ENCODE peak calls at places on chromosome 2, in five cellular contexts. One of them, this sample, is unnamed.

GRCh38 chr2:59249441-59250330 is 1008.6 kb upstream of the FANCL start:
- DNase-seq in mesenchymal stem cell: no peak
- DNase-seq in IMR-90: no peak
- DNase-seq in H9: no peak
- DNase-seq in H1: no peak
- DNase-seq in this sample: peak; percentile 30

GRCh38 chr2:38742797-38743559 is 8.2 kb downstream of the SRSF7 start:
- DNase-seq in H1: no peak
- DNase-seq in IMR-90: no peak
- DNase-seq in H9: no peak
- DNase-seq in mesenchymal stem cell: peak; percentile 37
- DNase-seq in this sample: no peak

GRCh38 chr2:241282553-241282952 is 32.9 kb downstream of the HDLBP start:
- DNase-seq in H9: no peak
- DNase-seq in mesenchymal stem cell: no peak
- DNase-seq in H1: no peak
- DNase-seq in IMR-90: no peak
- DNase-seq in this sample: no peak

GRCh38 chr2:236284208-236284607 is 20.0 kb upstream of the ASB18 start:
- DNase-seq in IMR-90: no peak
- DNase-seq in H9: no peak
- DNase-seq in mesenchymal stem cell: no peak
- DNase-seq in H1: no peak
- DNase-seq in this sample: no peak

GRCh38 chr2:176297067-176297466 is 27.8 kb downstream of the MTX2 start:
- DNase-seq in H9: no peak
- DNase-seq in IMR-90: no peak
- DNase-seq in H1: no peak
- DNase-seq in mesenchymal stem cell: peak; percentile 8
- DNase-seq in this sample: no peak

GRCh38 chr2:48531141-48531648 is 1.2 kb downstream of the STON1 start:
- DNase-seq in H9: no peak
- DNase-seq in IMR-90: peak; percentile 68
- DNase-seq in H1: no peak
- DNase-seq in mesenchymal stem cell: peak; percentile 99
- DNase-seq in this sample: peak; percentile 42

GRCh38 chr2:168320267-168320666 is 72.9 kb upstream of the STK39 start:
- DNase-seq in IMR-90: no peak
- DNase-seq in H1: no peak
- DNase-seq in mesenchymal stem cell: no peak
- DNase-seq in H9: no peak
- DNase-seq in this sample: no peak

GRCh38 chr2:62149708-62150107 is 46.2 kb upstream of the B3GNT2 start:
- DNase-seq in H1: no peak
- DNase-seq in IMR-90: peak; percentile 96
- DNase-seq in mesenchymal stem cell: peak; percentile 90
- DNase-seq in H9: no peak
- DNase-seq in this sample: no peak

GRCh38 chr2:138536302-138536701 is 34.7 kb downstream of the SPOPL start:
- DNase-seq in H9: peak; percentile 37
- DNase-seq in IMR-90: no peak
- DNase-seq in H1: no peak
- DNase-seq in mesenchymal stem cell: no peak
- DNase-seq in this sample: no peak

GRCh38 chr2:95260028-95261023 is 13.9 kb upstream of the PROM2 start:
- DNase-seq in H1: no peak
- DNase-seq in mesenchymal stem cell: no peak
- DNase-seq in IMR-90: peak; percentile 7
- DNase-seq in H9: no peak
- DNase-seq in this sample: no peak

GRCh38 chr2:136135924-136136906 is 18.3 kb upstream of the CXCR4 start:
- DNase-seq in H9: no peak
- DNase-seq in mesenchymal stem cell: no peak
- DNase-seq in H1: no peak
- DNase-seq in IMR-90: no peak
- DNase-seq in this sample: no peak

GRCh38 chr2:108787209-108787558 is 613 bp downstream of the CCDC138 start:
- DNase-seq in H1: no peak
- DNase-seq in H9: no peak
- DNase-seq in mesenchymal stem cell: no peak
- DNase-seq in IMR-90: no peak
- DNase-seq in this sample: peak; percentile 2

GRCh38 chr2:189102735-189103134 is 76.8 kb downstream of the COL5A2 start:
- DNase-seq in IMR-90: no peak
- DNase-seq in H9: no peak
- DNase-seq in mesenchymal stem cell: no peak
- DNase-seq in H1: no peak
- DNase-seq in this sample: no peak

GRCh38 chr2:8525582-8526402 is 156.1 kb upstream of the ID2 start:
- DNase-seq in mesenchymal stem cell: peak; percentile 18
- DNase-seq in H9: peak; percentile 68
- DNase-seq in H1: no peak
- DNase-seq in IMR-90: peak; percentile 12
- DNase-seq in this sample: no peak

GRCh38 chr2:148720501-148720998 is 76.0 kb downstream of the EPC2 start:
- DNase-seq in H1: no peak
- DNase-seq in mesenchymal stem cell: no peak
- DNase-seq in H9: no peak
- DNase-seq in IMR-90: peak; percentile 57
- DNase-seq in this sample: no peak

GRCh38 chr2:108492364-108492763 is 41.9 kb upstream of the LIMS1 start:
- DNase-seq in IMR-90: peak; percentile 94
- DNase-seq in H1: no peak
- DNase-seq in mesenchymal stem cell: peak; percentile 98
- DNase-seq in H9: no peak
- DNase-seq in this sample: no peak

GRCh38 chr2:99425022-99425421 is 64.8 kb downstream of the REV1 start:
- DNase-seq in IMR-90: peak; percentile 86
- DNase-seq in mesenchymal stem cell: peak; percentile 77
- DNase-seq in H9: no peak
- DNase-seq in H1: no peak
- DNase-seq in this sample: no peak

GRCh38 chr2:241640165-241640795 is 2.8 kb downstream of the ATG4B start:
- DNase-seq in H9: no peak
- DNase-seq in H1: no peak
- DNase-seq in IMR-90: no peak
- DNase-seq in mesenchymal stem cell: no peak
- DNase-seq in this sample: no peak

GRCh38 chr2:190882327-190882766 is 1.7 kb downstream of the GLS start:
- DNase-seq in mesenchymal stem cell: no peak
- DNase-seq in H1: no peak
- DNase-seq in IMR-90: no peak
- DNase-seq in H9: no peak
- DNase-seq in this sample: no peak

GRCh38 chr2:38076250-38076709 is 329 bp upstream of the CYP1B1 start:
- DNase-seq in IMR-90: peak; percentile 68
- DNase-seq in mesenchymal stem cell: peak; percentile 91
- DNase-seq in H9: peak; percentile 91
- DNase-seq in H1: peak; percentile 87
- DNase-seq in this sample: peak; percentile 66

GRCh38 chr2:164257794-164258193 is 363.5 kb downstream of the GRB14 start:
- DNase-seq in IMR-90: no peak
- DNase-seq in H1: no peak
- DNase-seq in H9: no peak
- DNase-seq in mesenchymal stem cell: no peak
- DNase-seq in this sample: no peak

GRCh38 chr2:175111200-175111657 is 56.8 kb downstream of the ATF2 start:
- DNase-seq in IMR-90: peak; percentile 49
- DNase-seq in H9: no peak
- DNase-seq in mesenchymal stem cell: peak; percentile 75
- DNase-seq in H1: no peak
- DNase-seq in this sample: peak; percentile 14

GRCh38 chr2:121209014-121209610 is 75.9 kb downstream of the TFCP2L1 start:
- DNase-seq in IMR-90: no peak
- DNase-seq in H9: no peak
- DNase-seq in mesenchymal stem cell: no peak
- DNase-seq in H1: no peak
- DNase-seq in this sample: no peak

DNA sequence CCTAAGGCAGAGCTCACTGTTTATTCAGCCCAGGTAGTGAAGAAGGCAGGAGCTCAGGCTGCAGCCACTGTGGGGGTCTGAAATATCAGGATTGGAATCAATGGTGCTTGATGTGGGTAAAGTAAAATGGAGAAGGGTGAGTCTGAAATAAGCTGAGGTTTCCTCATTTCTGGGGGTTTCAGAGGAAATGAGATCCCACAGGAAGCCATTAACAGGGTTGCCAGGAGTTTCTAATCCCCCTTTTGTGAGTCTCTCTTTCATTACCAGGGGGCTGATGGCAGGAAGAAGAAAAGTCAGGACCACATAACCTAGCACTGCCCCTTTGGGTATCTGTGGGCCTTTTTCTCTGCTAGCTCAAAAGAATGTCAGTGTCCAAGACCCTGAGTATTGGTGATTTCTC is 55.9 kb downstream of the LBH start:
- DNase-seq in IMR-90: no peak
- DNase-seq in H1: no peak
- DNase-seq in H9: no peak
- DNase-seq in mesenchymal stem cell: no peak
- DNase-seq in this sample: peak; percentile 39
- H2BK15ac ChIP-seq in IMR-90: peak overlapping the region; percentile 73
- H2BK15ac ChIP-seq in H1: no peak overlapping the region
- H2BK15ac ChIP-seq in H9: no peak overlapping the region
- H2BK15ac ChIP-seq in mesenchymal stem cell: peak overlapping the region; percentile 36
- H2BK15ac ChIP-seq in this sample: no peak overlapping the region

GRCh38 chr2:73852020-73852419 is 23.3 kb downstream of the STAMBP start:
- DNase-seq in H9: no peak
- DNase-seq in H1: no peak
- DNase-seq in IMR-90: peak; percentile 90
- DNase-seq in mesenchymal stem cell: peak; percentile 70
- DNase-seq in this sample: no peak

GRCh38 chr2:73851274-73851673 is 22.5 kb downstream of the STAMBP start:
- DNase-seq in H9: no peak
- DNase-seq in mesenchymal stem cell: no peak
- DNase-seq in H1: no peak
- DNase-seq in IMR-90: no peak
- DNase-seq in this sample: no peak

GRCh38 chr2:73855526-73855925 is 26.8 kb downstream of the STAMBP start:
- DNase-seq in H1: no peak
- DNase-seq in H9: no peak
- DNase-seq in mesenchymal stem cell: no peak
- DNase-seq in IMR-90: peak; percentile 20
- DNase-seq in this sample: no peak

GRCh38 chr2:73850009-73850408 is 21.2 kb downstream of the STAMBP start:
- DNase-seq in mesenchymal stem cell: no peak
- DNase-seq in IMR-90: no peak
- DNase-seq in H9: no peak
- DNase-seq in H1: no peak
- DNase-seq in this sample: no peak
- H2AFZ ChIP-seq in mesenchymal stem cell: no peak overlapping the region
- H2AFZ ChIP-seq in IMR-90: no peak overlapping the region
- H2AFZ ChIP-seq in H9: no peak overlapping the region
- H2AFZ ChIP-seq in H1: no peak overlapping the region
- H2AFZ ChIP-seq in this sample: no peak overlapping the region

DNA sequence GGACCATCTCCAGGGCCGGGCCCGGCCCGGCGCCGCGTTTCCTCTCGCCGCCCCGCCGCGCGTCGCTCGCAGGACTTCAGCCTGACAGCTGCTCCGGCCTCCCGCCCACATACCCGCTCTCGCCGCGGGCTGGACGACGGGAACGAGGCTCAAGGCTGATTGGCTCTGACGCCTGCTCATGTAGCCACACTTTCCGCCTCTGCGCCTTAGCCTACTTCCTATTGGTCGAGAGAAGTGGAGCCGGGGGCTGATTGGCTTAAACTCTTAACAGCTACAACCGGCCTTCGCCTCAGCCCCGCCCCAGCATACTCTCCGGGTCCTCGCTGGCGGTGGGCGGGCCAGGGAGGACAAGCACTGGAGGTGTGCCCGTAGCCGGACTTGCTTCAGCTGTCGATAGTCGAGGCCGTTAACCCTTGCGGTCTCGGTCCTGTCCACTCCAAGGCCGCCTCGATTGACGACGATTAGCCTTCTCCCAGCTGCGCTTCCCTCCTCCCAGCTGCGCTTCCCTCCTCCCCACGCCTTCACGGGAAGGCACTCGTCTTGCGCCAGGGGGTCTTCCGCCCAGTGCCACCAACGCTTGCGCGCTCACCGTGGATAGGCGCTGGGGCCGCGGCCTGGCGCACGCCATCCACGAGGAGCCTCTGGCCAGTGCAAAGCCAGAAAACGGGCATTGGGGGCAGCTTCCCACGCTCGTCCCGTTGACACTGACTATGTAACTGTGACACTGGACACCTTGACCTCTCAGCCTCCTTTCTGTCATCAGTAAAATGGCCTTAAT is at the start of gene PRADC1:
- DNase-seq in H9: peak; percentile 100
- DNase-seq in mesenchymal stem cell: peak; percentile 100
- DNase-seq in H1: peak; percentile 94
- DNase-seq in IMR-90: peak; percentile 100
- DNase-seq in this sample: peak; percentile 100
- H3K14ac ChIP-seq in H9: no peak within 1 kb of the TSS
- H3K14ac ChIP-seq in mesenchymal stem cell: no peak within 1 kb of the TSS
- H3K14ac ChIP-seq in H1: no peak within 1 kb of the TSS
- H3K14ac ChIP-seq in IMR-90: peak within 1 kb of the TSS; percentile 49
- H3K14ac ChIP-seq in this sample: peak within 1 kb of the TSS; percentile 60

GRCh38 chr2:134771313-134771801 is 52.6 kb upstream of the TMEM163 start:
- DNase-seq in H1: no peak
- DNase-seq in IMR-90: no peak
- DNase-seq in mesenchymal stem cell: peak; percentile 53
- DNase-seq in H9: no peak
- DNase-seq in this sample: no peak

GRCh38 chr2:134774074-134774742 is 55.4 kb upstream of the TMEM163 start:
- DNase-seq in H1: no peak
- DNase-seq in IMR-90: peak; percentile 4
- DNase-seq in mesenchymal stem cell: peak; percentile 23
- DNase-seq in H9: no peak
- DNase-seq in this sample: no peak

GRCh38 chr2:134774786-134775641 is 56.2 kb upstream of the TMEM163 start:
- DNase-seq in H1: no peak
- DNase-seq in IMR-90: no peak
- DNase-seq in H9: no peak
- DNase-seq in mesenchymal stem cell: peak; percentile 47
- DNase-seq in this sample: peak; percentile 62

GRCh38 chr2:134773372-134774073 is 54.7 kb upstream of the TMEM163 start:
- DNase-seq in H9: peak; percentile 70
- DNase-seq in H1: peak; percentile 53
- DNase-seq in IMR-90: no peak
- DNase-seq in mesenchymal stem cell: peak; percentile 28
- DNase-seq in this sample: no peak

DNA sequence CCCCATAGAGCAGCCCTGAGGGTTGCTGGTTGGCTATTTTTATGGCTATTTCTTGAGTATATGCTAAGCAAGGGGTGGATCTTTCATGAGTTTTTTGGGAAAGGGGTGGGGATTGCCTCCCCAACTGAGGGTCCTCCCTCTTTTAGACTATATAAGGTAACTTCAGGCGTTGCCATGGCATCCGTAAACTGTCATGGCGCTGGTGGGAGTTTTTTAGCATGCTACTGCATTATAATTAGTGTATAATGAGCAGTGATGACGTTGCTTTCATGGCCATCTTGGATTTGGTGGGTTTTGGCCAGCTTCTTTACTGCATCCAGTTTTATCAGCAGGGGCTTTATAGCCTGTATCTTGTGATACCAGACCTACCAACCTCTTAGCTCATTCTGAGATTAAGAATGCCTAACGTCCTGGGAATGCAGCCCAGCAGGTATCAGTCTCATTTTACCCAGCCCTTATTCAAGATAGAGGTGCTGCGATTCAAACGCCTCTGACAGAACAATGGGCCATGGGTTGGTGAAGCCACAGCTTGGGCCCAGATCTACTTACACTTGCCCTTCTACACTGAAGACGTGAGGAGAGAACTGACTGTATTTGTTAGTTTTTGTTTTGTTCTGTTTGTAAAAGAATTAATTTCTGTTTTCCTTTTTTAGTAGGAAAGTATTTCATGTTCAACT is 53.8 kb upstream of the TMEM163 start:
- DNase-seq in H1: no peak
- DNase-seq in H9: peak; percentile 39
- DNase-seq in mesenchymal stem cell: no peak
- DNase-seq in IMR-90: no peak
- DNase-seq in this sample: no peak
- H2BK15ac ChIP-seq in H1: no peak overlapping the region
- H2BK15ac ChIP-seq in H9: no peak overlapping the region
- H2BK15ac ChIP-seq in mesenchymal stem cell: no peak overlapping the region
- H2BK15ac ChIP-seq in IMR-90: no peak overlapping the region
- H2BK15ac ChIP-seq in this sample: no peak overlapping the region

This sample was measured in neuronal stem cell.